ENCODE peak calls at places on chromosomes 7 and 10, in ten cellular contexts. One of them, this sample, is unnamed.

GRCh38 chr10:18601321-18601720 is 50.1 kb downstream of the NSUN6 start:
- DNase-seq in H1: no peak
- DNase-seq in GM12878: no peak
- DNase-seq in HepG2: no peak
- DNase-seq in spleen: no peak
- DNase-seq in endothelial cell of umbilical vein: no peak
- DNase-seq in stomach: no peak
- DNase-seq in breast epithelium: no peak
- DNase-seq in GM23338: peak; percentile 5
- DNase-seq in transverse colon: no peak
- DNase-seq in this sample: no peak

GRCh38 chr10:95276367-95277200 is 14.2 kb downstream of the PDLIM1 start:
- DNase-seq in H1: peak; percentile 36
- DNase-seq in GM12878: no peak
- DNase-seq in HepG2: no peak
- DNase-seq in spleen: no peak
- DNase-seq in endothelial cell of umbilical vein: no peak
- DNase-seq in stomach: no peak
- DNase-seq in breast epithelium: no peak
- DNase-seq in GM23338: no peak
- DNase-seq in transverse colon: peak; percentile 73
- DNase-seq in this sample: no peak

GRCh38 chr10:50972591-50972990 is 87.2 kb upstream of the A1CF start:
- DNase-seq in H1: no peak
- DNase-seq in GM12878: no peak
- DNase-seq in HepG2: peak; percentile 54
- DNase-seq in spleen: no peak
- DNase-seq in endothelial cell of umbilical vein: no peak
- DNase-seq in stomach: peak; percentile 30
- DNase-seq in breast epithelium: no peak
- DNase-seq in GM23338: no peak
- DNase-seq in transverse colon: peak; percentile 65
- DNase-seq in this sample: no peak

GRCh38 chr10:18713077-18713476 is 53.8 kb downstream of the ARL5B start:
- DNase-seq in H1: no peak
- DNase-seq in GM12878: no peak
- DNase-seq in HepG2: peak; percentile 53
- DNase-seq in spleen: no peak
- DNase-seq in endothelial cell of umbilical vein: no peak
- DNase-seq in stomach: no peak
- DNase-seq in breast epithelium: no peak
- DNase-seq in GM23338: no peak
- DNase-seq in transverse colon: no peak
- DNase-seq in this sample: peak; percentile 21

GRCh38 chr10:103451871-103452713 is at the start of gene CALHM2:
- DNase-seq in H1: peak; percentile 72
- DNase-seq in GM12878: no peak
- DNase-seq in HepG2: peak; percentile 13
- DNase-seq in spleen: peak; percentile 92
- DNase-seq in endothelial cell of umbilical vein: peak; percentile 57
- DNase-seq in stomach: peak; percentile 56
- DNase-seq in breast epithelium: no peak
- DNase-seq in GM23338: peak; percentile 75
- DNase-seq in transverse colon: peak; percentile 67
- DNase-seq in this sample: no peak

GRCh38 chr10:77160679-77161078 is 476.9 kb downstream of the KCNMA1 start:
- DNase-seq in H1: no peak
- DNase-seq in GM12878: no peak
- DNase-seq in HepG2: no peak
- DNase-seq in spleen: no peak
- DNase-seq in endothelial cell of umbilical vein: peak; percentile 80
- DNase-seq in stomach: no peak
- DNase-seq in breast epithelium: no peak
- DNase-seq in GM23338: no peak
- DNase-seq in transverse colon: no peak
- DNase-seq in this sample: no peak

GRCh38 chr10:47262606-47263295 is 37.2 kb upstream of the GDF10 start:
- DNase-seq in H1: no peak
- DNase-seq in GM12878: no peak
- DNase-seq in HepG2: peak; percentile 38
- DNase-seq in spleen: no peak
- DNase-seq in endothelial cell of umbilical vein: no peak
- DNase-seq in stomach: no peak
- DNase-seq in breast epithelium: no peak
- DNase-seq in GM23338: no peak
- DNase-seq in transverse colon: no peak
- DNase-seq in this sample: no peak

GRCh38 chr7:20170626-20171025 is 46.6 kb downstream of the MACC1 start:
- DNase-seq in H1: no peak
- DNase-seq in GM12878: no peak
- DNase-seq in HepG2: no peak
- DNase-seq in spleen: no peak
- DNase-seq in endothelial cell of umbilical vein: no peak
- DNase-seq in stomach: no peak
- DNase-seq in breast epithelium: no peak
- DNase-seq in GM23338: no peak
- DNase-seq in transverse colon: no peak
- DNase-seq in this sample: no peak

GRCh38 chr10:132362151-132362611 is 30.2 kb downstream of the LRRC27 start:
- DNase-seq in H1: no peak
- DNase-seq in GM12878: no peak
- DNase-seq in HepG2: no peak
- DNase-seq in spleen: peak; percentile 68
- DNase-seq in endothelial cell of umbilical vein: no peak
- DNase-seq in stomach: no peak
- DNase-seq in breast epithelium: no peak
- DNase-seq in GM23338: no peak
- DNase-seq in transverse colon: no peak
- DNase-seq in this sample: peak; percentile 12

GRCh38 chr10:106559442-106559841 is 605.1 kb downstream of the SORCS1 start:
- DNase-seq in H1: no peak
- DNase-seq in GM12878: no peak
- DNase-seq in HepG2: no peak
- DNase-seq in spleen: no peak
- DNase-seq in endothelial cell of umbilical vein: no peak
- DNase-seq in stomach: no peak
- DNase-seq in breast epithelium: no peak
- DNase-seq in GM23338: no peak
- DNase-seq in transverse colon: no peak
- DNase-seq in this sample: no peak

DNA sequence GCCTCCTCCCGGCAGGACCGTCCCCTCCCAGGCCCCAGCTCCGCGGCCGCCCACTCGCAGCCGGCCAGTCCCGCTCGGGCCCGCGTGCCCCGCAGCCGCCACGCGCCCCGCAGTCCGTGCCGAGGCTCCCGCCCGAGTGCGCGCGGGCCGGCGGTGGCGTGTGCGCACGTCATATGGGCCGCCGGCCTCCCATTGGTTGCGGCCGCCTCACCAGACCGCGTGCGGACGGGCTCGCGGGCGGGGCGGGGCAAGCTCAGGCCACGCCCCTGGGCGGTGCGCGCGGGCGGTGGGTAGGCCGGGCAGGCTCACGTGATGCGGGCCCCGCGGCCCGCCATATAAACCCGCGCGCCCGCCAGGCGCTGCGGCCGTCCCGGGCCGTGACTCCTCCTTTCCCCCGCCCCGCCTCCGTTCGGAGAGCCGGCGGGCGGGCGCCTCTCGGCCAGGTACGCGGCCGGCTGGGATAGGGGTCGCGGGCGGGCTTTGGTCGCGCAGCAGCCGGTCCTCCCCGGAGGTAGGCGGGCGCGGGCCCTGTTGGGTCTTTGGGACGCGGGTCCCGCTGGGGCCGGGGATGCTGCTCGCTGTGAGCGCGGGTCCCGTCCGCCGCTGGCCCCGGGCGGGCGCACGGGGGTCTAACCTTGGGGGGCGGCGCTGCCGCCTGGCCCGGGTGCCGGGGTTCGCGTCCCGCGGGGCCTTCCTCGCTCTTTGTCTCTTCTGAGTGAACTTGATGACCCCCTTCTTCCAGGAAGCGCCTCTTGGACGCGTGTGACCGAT is at the start of gene INSIG1:
- DNase-seq in H1: peak; percentile 93
- DNase-seq in GM12878: peak; percentile 62
- DNase-seq in HepG2: no peak
- DNase-seq in spleen: peak; percentile 97
- DNase-seq in endothelial cell of umbilical vein: peak; percentile 92
- DNase-seq in stomach: peak; percentile 95
- DNase-seq in breast epithelium: peak; percentile 89
- DNase-seq in GM23338: peak; percentile 89
- DNase-seq in transverse colon: peak; percentile 95
- DNase-seq in this sample: peak; percentile 99
- TF ChIP-seq POLR2AphosphoS5 in H1: peak; percentile 60
- TF ChIP-seq POLR2AphosphoS5 in GM12878: peak; percentile 30
- TF ChIP-seq POLR2AphosphoS5 in HepG2: no peak
- TF ChIP-seq POLR2AphosphoS5 in spleen: peak; percentile 92
- TF ChIP-seq POLR2AphosphoS5 in endothelial cell of umbilical vein: peak; percentile 62
- TF ChIP-seq POLR2AphosphoS5 in stomach: peak; percentile 86
- TF ChIP-seq POLR2AphosphoS5 in breast epithelium: peak; percentile 51
- TF ChIP-seq POLR2AphosphoS5 in GM23338: peak; percentile 73
- TF ChIP-seq POLR2AphosphoS5 in transverse colon: peak; percentile 87
- TF ChIP-seq POLR2AphosphoS5 in this sample: peak; percentile 52

GRCh38 chr7:106023369-106024322 is 60.6 kb downstream of the CDHR3 start:
- DNase-seq in H1: no peak
- DNase-seq in GM12878: peak; percentile 17
- DNase-seq in HepG2: no peak
- DNase-seq in spleen: no peak
- DNase-seq in endothelial cell of umbilical vein: no peak
- DNase-seq in stomach: no peak
- DNase-seq in breast epithelium: no peak
- DNase-seq in GM23338: no peak
- DNase-seq in transverse colon: no peak
- DNase-seq in this sample: no peak

GRCh38 chr7:106018566-106019338 is 55.7 kb downstream of the CDHR3 start:
- DNase-seq in H1: no peak
- DNase-seq in GM12878: no peak
- DNase-seq in HepG2: no peak
- DNase-seq in spleen: no peak
- DNase-seq in endothelial cell of umbilical vein: no peak
- DNase-seq in stomach: no peak
- DNase-seq in breast epithelium: no peak
- DNase-seq in GM23338: no peak
- DNase-seq in transverse colon: no peak
- DNase-seq in this sample: no peak

GRCh38 chr7:106017657-106018056 is 54.6 kb downstream of the CDHR3 start:
- DNase-seq in H1: no peak
- DNase-seq in GM12878: no peak
- DNase-seq in HepG2: no peak
- DNase-seq in spleen: no peak
- DNase-seq in endothelial cell of umbilical vein: no peak
- DNase-seq in stomach: no peak
- DNase-seq in breast epithelium: no peak
- DNase-seq in GM23338: no peak
- DNase-seq in transverse colon: no peak
- DNase-seq in this sample: no peak

GRCh38 chr7:106022193-106022821 is 59.2 kb downstream of the CDHR3 start:
- DNase-seq in H1: no peak
- DNase-seq in GM12878: peak; percentile 74
- DNase-seq in HepG2: no peak
- DNase-seq in spleen: peak; percentile 84
- DNase-seq in endothelial cell of umbilical vein: no peak
- DNase-seq in stomach: peak; percentile 45
- DNase-seq in breast epithelium: no peak
- DNase-seq in GM23338: no peak
- DNase-seq in transverse colon: peak; percentile 63
- DNase-seq in this sample: peak; percentile 38

GRCh38 chr7:106021211-106022067 is 58.4 kb downstream of the CDHR3 start:
- DNase-seq in H1: no peak
- DNase-seq in GM12878: no peak
- DNase-seq in HepG2: no peak
- DNase-seq in spleen: no peak
- DNase-seq in endothelial cell of umbilical vein: no peak
- DNase-seq in stomach: no peak
- DNase-seq in breast epithelium: no peak
- DNase-seq in GM23338: peak; percentile 53
- DNase-seq in transverse colon: no peak
- DNase-seq in this sample: no peak
- TF ChIP-seq POLR2AphosphoS5 in H1: no peak
- TF ChIP-seq POLR2AphosphoS5 in GM12878: no peak
- TF ChIP-seq POLR2AphosphoS5 in HepG2: no peak
- TF ChIP-seq POLR2AphosphoS5 in spleen: no peak
- TF ChIP-seq POLR2AphosphoS5 in endothelial cell of umbilical vein: no peak
- TF ChIP-seq POLR2AphosphoS5 in stomach: no peak
- TF ChIP-seq POLR2AphosphoS5 in breast epithelium: no peak
- TF ChIP-seq POLR2AphosphoS5 in GM23338: no peak
- TF ChIP-seq POLR2AphosphoS5 in transverse colon: no peak
- TF ChIP-seq POLR2AphosphoS5 in this sample: no peak

GRCh38 chr10:92124020-92124419 is 166.9 kb downstream of the CPEB3 start:
- DNase-seq in H1: no peak
- DNase-seq in GM12878: no peak
- DNase-seq in HepG2: peak; percentile 60
- DNase-seq in spleen: no peak
- DNase-seq in endothelial cell of umbilical vein: no peak
- DNase-seq in stomach: no peak
- DNase-seq in breast epithelium: no peak
- DNase-seq in GM23338: no peak
- DNase-seq in transverse colon: no peak
- DNase-seq in this sample: no peak

GRCh38 chr10:92125169-92125543 is 165.7 kb downstream of the CPEB3 start:
- DNase-seq in H1: no peak
- DNase-seq in GM12878: no peak
- DNase-seq in HepG2: no peak
- DNase-seq in spleen: no peak
- DNase-seq in endothelial cell of umbilical vein: no peak
- DNase-seq in stomach: no peak
- DNase-seq in breast epithelium: no peak
- DNase-seq in GM23338: no peak
- DNase-seq in transverse colon: no peak
- DNase-seq in this sample: no peak

GRCh38 chr10:92126100-92126650 is 164.7 kb downstream of the CPEB3 start:
- DNase-seq in H1: no peak
- DNase-seq in GM12878: no peak
- DNase-seq in HepG2: no peak
- DNase-seq in spleen: no peak
- DNase-seq in endothelial cell of umbilical vein: peak; percentile 25
- DNase-seq in stomach: no peak
- DNase-seq in breast epithelium: no peak
- DNase-seq in GM23338: no peak
- DNase-seq in transverse colon: no peak
- DNase-seq in this sample: no peak

GRCh38 chr10:92123031-92123450 is 167.8 kb downstream of the CPEB3 start:
- DNase-seq in H1: no peak
- DNase-seq in GM12878: no peak
- DNase-seq in HepG2: peak; percentile 91
- DNase-seq in spleen: no peak
- DNase-seq in endothelial cell of umbilical vein: peak; percentile 68
- DNase-seq in stomach: peak; percentile 72
- DNase-seq in breast epithelium: peak; percentile 56
- DNase-seq in GM23338: no peak
- DNase-seq in transverse colon: no peak
- DNase-seq in this sample: peak; percentile 70

GRCh38 chr10:92124524-92125168 is 166.2 kb downstream of the CPEB3 start:
- DNase-seq in H1: no peak
- DNase-seq in GM12878: no peak
- DNase-seq in HepG2: peak; percentile 73
- DNase-seq in spleen: no peak
- DNase-seq in endothelial cell of umbilical vein: peak; percentile 97
- DNase-seq in stomach: peak; percentile 72
- DNase-seq in breast epithelium: no peak
- DNase-seq in GM23338: no peak
- DNase-seq in transverse colon: peak; percentile 39
- DNase-seq in this sample: peak; percentile 75
- TF ChIP-seq POLR2AphosphoS5 in H1: no peak
- TF ChIP-seq POLR2AphosphoS5 in GM12878: no peak
- TF ChIP-seq POLR2AphosphoS5 in HepG2: no peak
- TF ChIP-seq POLR2AphosphoS5 in spleen: no peak
- TF ChIP-seq POLR2AphosphoS5 in endothelial cell of umbilical vein: peak; percentile 19
- TF ChIP-seq POLR2AphosphoS5 in stomach: peak; percentile 70
- TF ChIP-seq POLR2AphosphoS5 in breast epithelium: no peak
- TF ChIP-seq POLR2AphosphoS5 in GM23338: no peak
- TF ChIP-seq POLR2AphosphoS5 in transverse colon: no peak
- TF ChIP-seq POLR2AphosphoS5 in this sample: no peak

GRCh38 chr7:144835166-144835611 is 664 bp downstream of the TPK1 start:
- DNase-seq in H1: no peak
- DNase-seq in GM12878: peak; percentile 21
- DNase-seq in HepG2: peak; percentile 1
- DNase-seq in spleen: no peak
- DNase-seq in endothelial cell of umbilical vein: peak; percentile 81
- DNase-seq in stomach: peak; percentile 35
- DNase-seq in breast epithelium: no peak
- DNase-seq in GM23338: peak; percentile 59
- DNase-seq in transverse colon: peak; percentile 63
- DNase-seq in this sample: peak; percentile 45
- TF ChIP-seq POLR2AphosphoS5 in H1: no peak
- TF ChIP-seq POLR2AphosphoS5 in GM12878: no peak
- TF ChIP-seq POLR2AphosphoS5 in HepG2: no peak
- TF ChIP-seq POLR2AphosphoS5 in spleen: no peak
- TF ChIP-seq POLR2AphosphoS5 in endothelial cell of umbilical vein: no peak
- TF ChIP-seq POLR2AphosphoS5 in stomach: peak; percentile 5
- TF ChIP-seq POLR2AphosphoS5 in breast epithelium: peak; percentile 47
- TF ChIP-seq POLR2AphosphoS5 in GM23338: no peak
- TF ChIP-seq POLR2AphosphoS5 in transverse colon: no peak
- TF ChIP-seq POLR2AphosphoS5 in this sample: no peak